ENCODE peak calls at places on chromosomes 12 and 14, in five cellular contexts. N, B, G, S and P are unnamed samples.

GRCh38 chr12:55925870-55926737 is 1.6 kb downstream of the PYM1 start:
- DNase-seq in N (no peak), B (no peak), G (no peak), S (no peak), P (no peak)

GRCh38 chr12:57755454-57756372 is 810 bp downstream of the MARCHF9 start:
- DNase-seq in N (peak), B (no peak), G (no peak), S (peak), P (no peak)

GRCh38 chr12:1184402-1184801 is 193.4 kb downstream of the ERC1 start:
- DNase-seq in N (no peak), B (no peak), G (no peak), S (no peak), P (no peak)

GRCh38 chr12:44863867-44864266 is 12.2 kb downstream of the NELL2 start:
- DNase-seq in N (no peak), B (no peak), G (no peak), S (no peak), P (no peak)

GRCh38 chr14:51884086-51884927 is 23.9 kb downstream of the GNG2 start:
- DNase-seq in N (no peak), B (peak), G (no peak), S (no peak), P (no peak)

GRCh38 chr12:96489392-96490056 is at the start of gene CFAP54:
- DNase-seq in N (peak), B (peak), G (peak), S (peak), P (peak)

GRCh38 chr12:45674583-45674982 is 54.9 kb upstream of the ARID2 start:
- DNase-seq in N (no peak), B (peak), G (no peak), S (no peak), P (no peak)

GRCh38 chr12:120085920-120086319 is 30.6 kb downstream of the RAB35 start:
- DNase-seq in N (no peak), B (no peak), G (no peak), S (no peak), P (no peak)

GRCh38 chr12:64147011-64147671 is 75.0 kb downstream of the KICS2 start:
- DNase-seq in N (no peak), B (no peak), G (no peak), S (no peak), P (no peak)

GRCh38 chr12:88529531-88530488 is 50.5 kb downstream of the KITLG start:
- DNase-seq in N (no peak), B (no peak), G (no peak), S (no peak), P (no peak)

GRCh38 chr12:109773384-109774011 is 59.7 kb downstream of the TRPV4 start:
- DNase-seq in N (peak), B (no peak), G (no peak), S (peak), P (no peak)

GRCh38 chr12:40650038-40650704 is 42.1 kb upstream of the CNTN1 start:
- DNase-seq in N (no peak), B (no peak), G (no peak), S (no peak), P (no peak)

GRCh38 chr12:116609715-116610114 is 50.5 kb downstream of the MAP1LC3B2 start:
- DNase-seq in N (no peak), B (no peak), G (no peak), S (peak), P (no peak)

GRCh38 chr12:76346236-76346635 is 2.0 kb downstream of the BBS10 start:
- DNase-seq in N (no peak), B (no peak), G (no peak), S (no peak), P (no peak)

GRCh38 chr12:1013618-1014489 is 22.8 kb downstream of the ERC1 start:
- DNase-seq in N (no peak), B (peak), G (no peak), S (no peak), P (no peak)

GRCh38 chr14:105570482-105570881 is 44.1 kb downstream of the TMEM121 start:
- DNase-seq in N (no peak), B (no peak), G (no peak), S (no peak), P (no peak)

GRCh38 chr12:56020437-56021189 is at the start of gene IKZF4:
- DNase-seq in N (no peak), B (no peak), G (no peak), S (no peak), P (no peak)

GRCh38 chr14:104741803-104742251 is 11.1 kb upstream of the SIVA1 start:
- DNase-seq in N (no peak), B (no peak), G (no peak), S (no peak), P (no peak)

GRCh38 chr12:50057000-50057841 is at the start of gene ASIC1:
- DNase-seq in N (peak), B (no peak), G (no peak), S (peak), P (peak)

GRCh38 chr12:91866566-91866965 is 279.1 kb downstream of the BTG1 start:
- DNase-seq in N (no peak), B (no peak), G (no peak), S (no peak), P (no peak)

GRCh38 chr12:28611115-28611435 is 420.8 kb downstream of the CCDC91 start:
- DNase-seq in N (no peak), B (peak), G (no peak), S (no peak), P (no peak)

GRCh38 chr12:108063192-108063591 is 65.9 kb upstream of the WSCD2 start:
- DNase-seq in N (no peak), B (no peak), G (no peak), S (peak), P (no peak)

GRCh38 chr12:96513681-96514080 is 24.3 kb downstream of the CFAP54 start:
- DNase-seq in N (no peak), B (no peak), G (no peak), S (no peak), P (no peak)

GRCh38 chr12:97386133-97386581 is 76.4 kb upstream of the RMST start:
- DNase-seq in N (no peak), B (peak), G (no peak), S (no peak), P (no peak)

GRCh38 chr12:56119361-56119796 is 1.3 kb downstream of the ZC3H10 start:
- DNase-seq in N (peak), B (peak), G (no peak), S (peak), P (peak)